ENCODE peak calls at places on chromosome 21, in four cellular contexts. O is upper lobe of right lung, G is spleen, L is pancreas. V is an unnamed sample.

GRCh38 chr21:23160914-23161313 is 2162.7 kb downstream of the NCAM2 start:
- DNase-seq in O (no peak), G (no peak), L (no peak), V (no peak)

GRCh38 chr21:29163381-29164115 is 33.1 kb downstream of the MAP3K7CL start:
- DNase-seq in O (no peak), G (no peak), L (no peak), V (no peak)

GRCh38 chr21:46459356-46460112 is 843 bp downstream of the DIP2A start:
- DNase-seq in O (peak; percentile 73), G (peak; percentile 83), L (peak; percentile 45), V (peak; percentile 45)

GRCh38 chr21:28605138-28605537 is 387.5 kb downstream of the LTN1 start:
- DNase-seq in O (no peak), G (no peak), L (no peak), V (no peak)

GRCh38 chr21:30924171-30924680 is 42.8 kb upstream of the KRTAP11-1 start:
- DNase-seq in O (no peak), G (no peak), L (no peak), V (no peak)

GRCh38 chr21:42865361-42866160 is 13.8 kb downstream of the WDR4 start:
- DNase-seq in O (peak; percentile 93), G (no peak), L (no peak), V (peak; percentile 100)

GRCh38 chr21:29403922-29404538 is 105.3 kb downstream of the BACH1 start:
- DNase-seq in O (peak; percentile 62), G (peak; percentile 77), L (no peak), V (no peak)

GRCh38 chr21:29671728-29672127 is 268.1 kb downstream of the GRIK1 start:
- DNase-seq in O (no peak), G (no peak), L (no peak), V (no peak)

GRCh38 chr21:33042812-33043211 is 17.1 kb downstream of the OLIG2 start:
- DNase-seq in O (no peak), G (no peak), L (no peak), V (peak; percentile 13)

GRCh38 chr21:39137248-39138186 is 45.7 kb downstream of the PSMG1 start:
- DNase-seq in O (no peak), G (no peak), L (no peak), V (no peak)

GRCh38 chr21:32321480-32321879 is 22.8 kb downstream of the MRAP start:
- DNase-seq in O (no peak), G (no peak), L (no peak), V (no peak)

GRCh38 chr21:31406510-31406909 is 62.4 kb upstream of the TIAM1 start:
- DNase-seq in O (no peak), G (no peak), L (no peak), V (no peak)

GRCh38 chr21:46203203-46203600 is 18.9 kb upstream of the SPATC1L start:
- DNase-seq in O (peak; percentile 35), G (no peak), L (no peak), V (no peak)

GRCh38 chr21:33069994-33070811 is at the start of gene OLIG1:
- DNase-seq in O (peak; percentile 81), G (peak; percentile 88), L (no peak), V (no peak)

GRCh38 chr21:20875741-20876140 is 122.5 kb upstream of the NCAM2 start:
- DNase-seq in O (no peak), G (no peak), L (no peak), V (no peak)

GRCh38 chr21:26469789-26470188 is 103.3 kb downstream of the CYYR1 start:
- DNase-seq in O (no peak), G (no peak), L (no peak), V (no peak)

GRCh38 chr21:29264721-29265120 is 34.0 kb upstream of the BACH1 start:
- DNase-seq in O (no peak), G (no peak), L (no peak), V (no peak)

GRCh38 chr21:33401617-33401967 is 1.6 kb upstream of the IFNGR2 start:
- DNase-seq in O (no peak), G (no peak), L (no peak), V (no peak)

GRCh38 chr21:32364387-32364786 is 28.4 kb downstream of the URB1 start:
- DNase-seq in O (no peak), G (no peak), L (no peak), V (no peak)

GRCh38 chr21:17462276-17462981 is 50.4 kb upstream of the CXADR start:
- DNase-seq in O (no peak), G (no peak), L (peak; percentile 84), V (no peak)

GRCh38 chr21:33817663-33818433 is 97.8 kb downstream of the ATP5PO start:
- DNase-seq in O (no peak), G (no peak), L (no peak), V (no peak)

GRCh38 chr21:16193758-16194606 is 464.2 kb downstream of the USP25 start:
- DNase-seq in O (peak; percentile 73), G (no peak), L (peak; percentile 18), V (peak; percentile 64)

GRCh38 chr21:17570773-17571172 is 41.9 kb downstream of the BTG3 start:
- DNase-seq in O (no peak), G (no peak), L (no peak), V (no peak)

GRCh38 chr21:27647401-27647800 is 680.5 kb upstream of the ADAMTS5 start:
- DNase-seq in O (no peak), G (no peak), L (no peak), V (no peak)

GRCh38 chr21:28885853-28886177 is 106.9 kb downstream of the LTN1 start:
- DNase-seq in O (no peak), G (no peak), L (no peak), V (no peak)

GRCh38 chr21:33650230-33650629 is 7.9 kb downstream of the ITSN1 start:
- DNase-seq in O (no peak), G (no peak), L (no peak), V (no peak)

GRCh38 chr21:33968082-33968997 is 52.7 kb upstream of the ATP5PO start:
- DNase-seq in O (no peak), G (no peak), L (no peak), V (no peak)

GRCh38 chr21:24225432-24225831 is 1381.8 kb downstream of the MRPL39 start:
- DNase-seq in O (no peak), G (no peak), L (no peak), V (no peak)

GRCh38 chr21:29581393-29581792 is 282.7 kb downstream of the BACH1 start:
- DNase-seq in O (no peak), G (no peak), L (no peak), V (no peak)

GRCh38 chr21:16587671-16588379 is 858.0 kb downstream of the USP25 start:
- DNase-seq in O (no peak), G (no peak), L (peak; percentile 13), V (no peak)

GRCh38 chr21:38773108-38774061 is 32.3 kb upstream of the ETS2 start:
- DNase-seq in O (no peak), G (no peak), L (no peak), V (no peak)

GRCh38 chr21:31194510-31195293 is 149.4 kb downstream of the TIAM1 start:
- DNase-seq in O (no peak), G (no peak), L (no peak), V (no peak)

GRCh38 chr21:27759091-27759659 is 792.3 kb upstream of the ADAMTS5 start:
- DNase-seq in O (peak; percentile 66), G (no peak), L (peak; percentile 41), V (no peak)

GRCh38 chr21:16169102-16169511 is 439.3 kb downstream of the USP25 start:
- DNase-seq in O (no peak), G (no peak), L (no peak), V (no peak)

GRCh38 chr21:32813265-32813903 is 41.8 kb upstream of the PAXBP1 start:
- DNase-seq in O (no peak), G (no peak), L (peak; percentile 24), V (no peak)

GRCh38 chr21:32371913-32372314 is 20.9 kb downstream of the URB1 start:
- DNase-seq in O (no peak), G (peak; percentile 62), L (no peak), V (peak; percentile 17)

GRCh38 chr21:33021150-33021549 is 4.6 kb upstream of the OLIG2 start:
- DNase-seq in O (no peak), G (no peak), L (no peak), V (no peak)

GRCh38 chr21:46634966-46635323 is 529 bp upstream of the PRMT2 start:
- DNase-seq in O (no peak), G (no peak), L (no peak), V (no peak)

GRCh38 chr21:34184232-34184631 is 110.9 kb downstream of the MRPS6 start:
- DNase-seq in O (no peak), G (no peak), L (no peak), V (no peak)

GRCh38 chr21:36695671-36696389 is 3.1 kb upstream of the SIM2 start:
- DNase-seq in O (peak; percentile 62), G (no peak), L (no peak), V (no peak)
- H3K4me1 ChIP-seq in O (peaks cover 38% of the 10 kb centered on the region), G (peaks cover 22% of the 10 kb centered on the region), L (peaks cover 5% of the 10 kb centered on the region), V (peaks cover 46% of the 10 kb centered on the region)

DNA sequence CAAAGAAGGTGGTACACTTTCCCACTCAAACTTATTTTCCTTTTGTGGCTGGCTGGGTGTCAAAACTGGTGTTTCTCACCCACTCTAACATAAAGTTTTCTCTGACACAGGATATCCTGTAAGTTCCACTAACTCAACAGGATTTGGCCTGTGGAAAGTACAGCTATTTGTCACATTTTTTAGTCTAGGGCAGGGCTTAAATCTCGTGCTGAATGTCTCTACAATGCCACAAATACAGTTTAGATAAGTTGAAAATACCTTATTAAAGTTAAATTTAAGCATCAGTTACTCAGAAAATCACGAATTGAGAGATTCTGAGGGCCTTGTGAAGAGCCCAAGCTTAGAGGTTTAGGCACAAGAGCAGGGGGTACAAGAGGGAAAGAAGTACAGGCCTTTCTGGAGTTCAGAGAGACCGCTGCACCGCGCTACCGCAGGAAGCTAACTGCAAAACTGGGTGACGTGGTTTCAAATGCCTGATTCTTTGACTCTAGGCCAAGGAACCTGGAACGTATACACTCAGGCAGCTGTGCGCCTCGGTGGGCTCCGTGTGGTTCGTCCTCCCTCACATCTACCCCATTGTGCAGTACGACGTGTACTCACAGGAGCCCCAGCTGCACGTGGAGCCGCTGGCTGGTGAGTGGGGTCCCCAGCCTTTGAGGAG is 23.4 kb upstream of the PWP2 start:
- DNase-seq in O (peak; percentile 57), G (peak; percentile 80), L (no peak), V (peak; percentile 22)
- H3K27ac ChIP-seq in O (peak overlapping the region; percentile 80), G (peak overlapping the region; percentile 77), L (no peak overlapping the region), V (peak overlapping the region; percentile 88)

GRCh38 chr21:37366488-37367300 is at the start of gene DYRK1A:
- DNase-seq in O (peak; percentile 99), G (peak; percentile 99), L (peak; percentile 98), V (peak; percentile 99)
- TF ChIP-seq CTCF in O (no peak), G (peak; percentile 25), L (no peak), V (no peak)

GRCh38 chr21:15061284-15061683 is 3.5 kb downstream of the NRIP1 start:
- DNase-seq in O (no peak), G (no peak), L (no peak), V (no peak)
- H3K4me1 ChIP-seq in O (peaks cover 57% of the 10 kb centered on the region), G (peaks cover 52% of the 10 kb centered on the region), L (peaks cover 58% of the 10 kb centered on the region), V (peaks cover 42% of the 10 kb centered on the region)

DNA sequence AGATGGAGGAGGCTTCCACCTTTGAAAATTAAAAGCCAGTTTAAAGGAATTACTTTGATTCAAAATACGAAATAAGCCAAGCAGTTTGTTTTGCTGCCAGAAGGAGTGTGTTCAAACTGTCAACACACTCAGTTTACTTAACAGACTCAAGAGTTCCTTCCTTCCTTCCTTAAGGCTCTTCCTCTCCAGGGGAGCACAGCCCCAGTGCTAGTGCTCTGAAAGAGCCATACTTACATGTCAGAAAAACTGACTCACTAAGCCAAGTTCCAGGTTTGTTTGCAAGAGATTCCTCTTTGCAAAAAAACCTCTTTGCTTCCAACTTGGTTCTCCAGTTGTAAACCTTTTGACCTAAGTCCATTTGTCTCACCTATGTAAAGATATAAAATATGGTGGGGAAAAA is 14.3 kb downstream of the SETD4 start:
- DNase-seq in O (no peak), G (no peak), L (no peak), V (no peak)
- H3K27ac ChIP-seq in O (no peak overlapping the region), G (no peak overlapping the region), L (no peak overlapping the region), V (no peak overlapping the region)

GRCh38 chr21:41772351-41773080 is 5.7 kb upstream of the RIPK4 start:
- DNase-seq in O (peak; percentile 6), G (no peak), L (no peak), V (no peak)
- TF ChIP-seq CTCF in O (no peak), G (no peak), L (no peak), V (no peak)

V was measured in thyroid gland.